ENCODE peak calls at places on chromosome 1, in five cellular contexts. J is GM12865; M is activated naive CD8-positive, alpha-beta T cell treated with anti-CD3 and anti-CD28 coated beads, Interleukin-2, amount 10 ng/mL, durations not matched to agents 7 days and 5 days; F is GF-D8; A is skeletal muscle cell. V is an unnamed sample.

GRCh38 chr1:228148971-228149340 is 774 bp upstream of the GJC2 start:
- DNase-seq in J (no peak), M (no peak), F (no peak), A (no peak), V (no peak)

GRCh38 chr1:41905103-41905675 is 13.5 kb downstream of the HIVEP3 start:
- DNase-seq in J (peak), M (no peak), F (no peak), A (no peak), V (no peak)

GRCh38 chr1:175314300-175314699 is 121.7 kb upstream of the KIAA0040 start:
- DNase-seq in J (no peak), M (no peak), F (no peak), A (no peak), V (no peak)

GRCh38 chr1:193431265-193431977 is 245.0 kb upstream of the B3GALT2 start:
- DNase-seq in J (no peak), M (no peak), F (no peak), A (no peak), V (no peak)

GRCh38 chr1:6794164-6794563 is 8.9 kb downstream of the CAMTA1 start:
- DNase-seq in J (peak), M (no peak), F (peak), A (no peak), V (peak)

GRCh38 chr1:109819365-109819764 is 55.6 kb upstream of the EPS8L3 start:
- DNase-seq in J (no peak), M (no peak), F (no peak), A (no peak), V (no peak)

GRCh38 chr1:171985639-171986038 is 144.3 kb downstream of the DNM3 start:
- DNase-seq in J (peak), M (no peak), F (no peak), A (no peak), V (no peak)

GRCh38 chr1:93735722-93736121 is 54.1 kb upstream of the BCAR3 start:
- DNase-seq in J (no peak), M (no peak), F (no peak), A (peak), V (no peak)